ENCODE peak calls at places on chromosome 18, in eight cellular contexts. P is activated B cell treated with CpG ODN at 0.5 μM for 24 hours, F is T-helper 1 cell, R is glutamatergic neuron, E is lung microvascular endothelial cell, Z is right atrium auricular region, O is uterus, Q is endothelial cell of umbilical vein. N is an unnamed sample.

GRCh38 chr18:51801515-51801914 is 538.5 kb upstream of the DCC start:
- DNase-seq in F (no peak), P (no peak), Q (no peak), R (no peak), O (no peak), Z (no peak), E (no peak), N (no peak)

GRCh38 chr18:74596959-74597661 is 560 bp upstream of the ZNF407 start:
- DNase-seq in E (peak; percentile 76), F (peak; percentile 54), P (peak; percentile 71), Q (peak; percentile 78), R (peak; percentile 79), Z (peak; percentile 79), O (peak; percentile 63), N (peak; percentile 75)

GRCh38 chr18:2641638-2642037 is 13.9 kb upstream of the SMCHD1 start:
- DNase-seq in F (no peak), Q (no peak), Z (no peak), O (no peak), R (no peak), E (peak; percentile 54), P (no peak), N (no peak)

GRCh38 chr18:59996370-59996966 is 96.7 kb downstream of the PMAIP1 start:
- DNase-seq in O (no peak), Q (peak; percentile 10), E (peak; percentile 52), P (no peak), Z (no peak), F (no peak), R (peak; percentile 54), N (peak; percentile 27)

GRCh38 chr18:57077786-57078552 is 68.9 kb upstream of the BOD1L2 start:
- DNase-seq in R (no peak), P (peak; percentile 46), Z (no peak), O (no peak), Q (no peak), E (no peak), F (no peak), N (no peak)

GRCh38 chr18:54060343-54061005 is 164.0 kb downstream of the MBD2 start:
- DNase-seq in Z (no peak), O (no peak), Q (no peak), P (no peak), E (no peak), F (no peak), R (no peak), N (no peak)

GRCh38 chr18:79442508-79443221 is 46.9 kb downstream of the NFATC1 start:
- DNase-seq in E (no peak), Q (no peak), R (peak; percentile 36), P (no peak), F (no peak), Z (no peak), O (no peak), N (no peak)

GRCh38 chr18:23627325-23627724 is 35.4 kb downstream of the ANKRD29 start:
- DNase-seq in Q (peak; percentile 85), Z (no peak), F (no peak), O (no peak), R (no peak), E (peak; percentile 78), P (no peak), N (peak; percentile 75)

GRCh38 chr18:10188971-10189810 is 265.2 kb upstream of the APCDD1 start:
- DNase-seq in Q (no peak), Z (no peak), F (no peak), P (no peak), E (no peak), O (no peak), R (no peak), N (no peak)

GRCh38 chr18:58473071-58473470 is 155.8 kb downstream of the ALPK2 start:
- DNase-seq in E (no peak), Z (no peak), Q (no peak), O (no peak), F (no peak), P (no peak), R (no peak), N (no peak)

GRCh38 chr18:27956001-27956400 is 220.9 kb downstream of the CDH2 start:
- DNase-seq in P (no peak), O (no peak), Z (no peak), R (no peak), E (no peak), Q (no peak), F (no peak), N (no peak)

GRCh38 chr18:8361941-8362471 is 247.2 kb upstream of the RAB12 start:
- DNase-seq in F (no peak), Z (no peak), O (no peak), R (no peak), P (no peak), E (no peak), Q (no peak), N (no peak)

GRCh38 chr18:3703732-3704176 is 253.8 kb downstream of the TGIF1 start:
- DNase-seq in E (peak; percentile 63), O (peak; percentile 49), Q (peak; percentile 65), Z (peak; percentile 63), P (no peak), F (no peak), R (peak; percentile 71), N (peak; percentile 43)

GRCh38 chr18:74234326-74235171 is 57.2 kb downstream of the CYB5A start:
- DNase-seq in E (peak; percentile 36), P (no peak), R (no peak), Q (peak; percentile 7), Z (peak; percentile 72), F (no peak), O (peak; percentile 71), N (no peak)